ENCODE peak calls at places on chromosomes 4 and X, in eight cellular contexts. K is IMR-90, B is SK-N-SH, M is WTC11, A is A549, J is K562, W is H1, L is HepG2. E is an unnamed sample.
A peak's percentile ranks its signal among the peaks of the same experiment; 100 is the strongest.

GRCh38 chrX:154534526-154535322 is 11.9 kb downstream of the G6PD start:
- DNase-seq in K (peak; percentile 79), B (peak; percentile 95), M (peak; percentile 86), A (peak; percentile 89), J (peak; percentile 83), W (peak; percentile 91), L (peak; percentile 56), E (peak; percentile 38)

GRCh38 chr4:39179681-39180080 is 2.6 kb upstream of the WDR19 start:
- DNase-seq in K (no peak), B (no peak), M (no peak), A (no peak), J (no peak), W (no peak), L (no peak), E (no peak)

GRCh38 chr4:38489924-38490639 is 173.9 kb upstream of the KLF3 start:
- DNase-seq in K (peak; percentile 46), B (no peak), M (no peak), A (peak; percentile 2), J (no peak), W (no peak), L (peak; percentile 28), E (no peak)

GRCh38 chrX:33840176-33840575 is 291.9 kb downstream of the FAM47A start:
- DNase-seq in K (no peak), B (no peak), M (no peak), A (no peak), J (no peak), W (no peak), L (no peak), E (no peak)

GRCh38 chr4:11039494-11040142 is 355.1 kb upstream of the CLNK start:
- DNase-seq in K (no peak), B (no peak), M (no peak), A (no peak), J (no peak), W (no peak), L (no peak), E (no peak)

GRCh38 chr4:52714597-52715254 is 36.5 kb downstream of the ERVMER34-1 start:
- DNase-seq in K (no peak), B (no peak), M (no peak), A (no peak), J (no peak), W (no peak), L (no peak), E (no peak)

GRCh38 chr4:166128452-166128851 is 255.4 kb downstream of the TLL1 start:
- DNase-seq in K (no peak), B (no peak), M (no peak), A (no peak), J (no peak), W (no peak), L (no peak), E (no peak)

GRCh38 chr4:111228874-111229273 is 606.0 kb upstream of the PITX2 start:
- DNase-seq in K (peak; percentile 75), B (no peak), M (no peak), A (no peak), J (no peak), W (no peak), L (no peak), E (no peak)

GRCh38 chrX:38968344-38968743 is 167.1 kb downstream of the MID1IP1 start:
- DNase-seq in K (no peak), B (no peak), M (no peak), A (no peak), J (no peak), W (no peak), L (no peak), E (no peak)

GRCh38 chrX:132092439-132093065 is 35.3 kb downstream of the FRMD7 start:
- DNase-seq in K (peak; percentile 61), B (peak; percentile 28), M (peak; percentile 68), A (peak; percentile 64), J (peak; percentile 53), W (peak; percentile 57), L (peak; percentile 55), E (peak; percentile 25)

GRCh38 chr4:88009871-88010270 is 2.4 kb downstream of the PKD2 start:
- DNase-seq in K (no peak), B (no peak), M (no peak), A (no peak), J (no peak), W (no peak), L (no peak), E (no peak)

GRCh38 chr4:68369474-68369805 is 19.6 kb upstream of the YTHDC1 start:
- DNase-seq in K (no peak), B (no peak), M (no peak), A (peak; percentile 63), J (no peak), W (no peak), L (no peak), E (no peak)

GRCh38 chr4:70718811-70719604 is 2.8 kb upstream of the RUFY3 start:
- DNase-seq in K (no peak), B (no peak), M (no peak), A (no peak), J (no peak), W (no peak), L (no peak), E (no peak)

GRCh38 chr4:57020467-57021101 is 41.9 kb downstream of the POLR2B start:
- DNase-seq in K (peak; percentile 94), B (no peak), M (no peak), A (peak; percentile 17), J (no peak), W (no peak), L (no peak), E (no peak)

GRCh38 chr4:26083987-26084386 is 170.0 kb downstream of the SMIM20 start:
- DNase-seq in K (peak; percentile 95), B (no peak), M (no peak), A (no peak), J (no peak), W (no peak), L (no peak), E (peak; percentile 67)

GRCh38 chr4:41360911-41361830 is 104.4 kb downstream of the UCHL1 start:
- DNase-seq in K (no peak), B (peak; percentile 46), M (peak; percentile 36), A (peak; percentile 43), J (no peak), W (peak; percentile 73), L (no peak), E (no peak)

GRCh38 chr4:54658321-54659093 is 750 bp downstream of the KIT start:
- DNase-seq in K (peak; percentile 36), B (peak; percentile 78), M (peak; percentile 60), A (peak; percentile 17), J (peak; percentile 65), W (peak; percentile 78), L (peak; percentile 14), E (no peak)
- TF ChIP-seq USF2 in K (no peak), B (no peak), M (no peak), A (no peak), J (no peak), W (no peak), L (no peak), E (no peak)

DNA sequence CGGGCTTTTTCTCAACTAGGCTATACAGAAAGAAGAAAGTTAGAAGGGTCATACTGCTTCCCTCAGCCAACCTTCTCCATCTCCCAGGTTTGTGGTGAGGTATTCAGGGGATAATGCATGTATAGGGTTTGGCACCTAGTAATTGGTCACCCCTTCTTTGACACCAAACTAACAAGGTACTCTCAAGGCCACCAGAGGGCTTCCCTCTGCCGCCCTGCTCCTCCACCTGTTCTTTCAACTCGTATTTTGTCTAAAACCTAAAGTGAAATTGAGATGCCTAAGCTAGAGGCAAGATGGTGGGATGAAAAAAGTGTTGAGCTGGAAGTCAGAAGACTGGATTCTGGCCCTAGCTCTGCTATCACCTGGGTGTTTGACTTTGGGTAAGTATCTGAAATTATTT is 22.0 kb downstream of the CT47C1 start:
- DNase-seq in K (no peak), B (no peak), M (no peak), A (no peak), J (no peak), W (no peak), L (no peak), E (no peak)
- TF ChIP-seq USF2 in K (no peak), B (no peak), M (no peak), A (no peak), J (no peak), W (no peak), L (no peak), E (no peak)

GRCh38 chr4:55143858-55144257 is 18.5 kb upstream of the KDR start:
- DNase-seq in K (no peak), B (no peak), M (no peak), A (no peak), J (no peak), W (no peak), L (no peak), E (no peak)
- TF ChIP-seq USF2 in K (no peak), B (no peak), M (no peak), A (no peak), J (no peak), W (no peak), L (no peak), E (no peak)

GRCh38 chr4:138035781-138036258 is 206.3 kb downstream of the SLC7A11 start:
- DNase-seq in K (peak; percentile 81), B (peak; percentile 59), M (no peak), A (peak; percentile 56), J (peak; percentile 62), W (no peak), L (peak; percentile 52), E (peak; percentile 69)
- TF ChIP-seq USF2 in K (no peak), B (no peak), M (no peak), A (no peak), J (no peak), W (no peak), L (no peak), E (no peak)